ENCODE peak calls at places on chromosomes 2 and 18, in five cellular contexts. T is Panc1; G is naive B cell; R is activated T-cell treated with anti-CD3 and anti-CD28 coated beads, Interleukin-2, amount 50 U/mL, for 1 hour; O is activated CD4-positive, alpha-beta T cell treated with anti-CD3 and anti-CD28 coated beads, Interleukin-2, amount 10 ng/mL, durations not matched to agents 7 days and 5 days. F is an unnamed sample.

GRCh38 chr2:113876503-113877387 is 13.1 kb upstream of the ACTR3 start:
- DNase-seq in T (no peak), G (no peak), R (peak; percentile 74), O (peak; percentile 88), F (no peak)

GRCh38 chr18:79792096-79792987 is 5.4 kb upstream of the KCNG2 start:
- DNase-seq in T (no peak), G (no peak), R (no peak), O (no peak), F (no peak)

GRCh38 chr2:40218679-40219078 is 233.2 kb downstream of the SLC8A1 start:
- DNase-seq in T (no peak), G (no peak), R (no peak), O (no peak), F (no peak)

GRCh38 chr2:238927746-238928519 is 80.0 kb downstream of the TWIST2 start:
- DNase-seq in T (no peak), G (no peak), R (no peak), O (no peak), F (no peak)

GRCh38 chr2:51324028-51324427 is 292.1 kb upstream of the NRXN1 start:
- DNase-seq in T (no peak), G (no peak), R (no peak), O (no peak), F (no peak)

GRCh38 chr2:6970976-6971480 is 53.8 kb downstream of the RNF144A start:
- DNase-seq in T (no peak), G (no peak), R (no peak), O (no peak), F (no peak)

GRCh38 chr2:189318761-189319160 is 122.5 kb upstream of the WDR75 start:
- DNase-seq in T (no peak), G (no peak), R (no peak), O (no peak), F (no peak)

GRCh38 chr18:63961430-63961980 is 8.4 kb upstream of the SERPINB8 start:
- DNase-seq in T (no peak), G (no peak), R (no peak), O (no peak), F (no peak)

GRCh38 chr2:170873035-170873692 is 55.9 kb upstream of the GORASP2 start:
- DNase-seq in T (peak; percentile 64), G (peak; percentile 51), R (peak; percentile 73), O (peak; percentile 85), F (no peak)

GRCh38 chr2:203948733-203949132 is 12.2 kb downstream of the ICOS start:
- DNase-seq in T (no peak), G (no peak), R (no peak), O (no peak), F (no peak)

GRCh38 chr2:118003396-118003824 is 10.5 kb downstream of the CCDC93 start:
- DNase-seq in T (peak; percentile 56), G (peak; percentile 77), R (peak; percentile 31), O (peak; percentile 78), F (peak; percentile 7)

GRCh38 chr2:143607446-143608110 is 478.4 kb downstream of the ARHGAP15 start:
- DNase-seq in T (no peak), G (no peak), R (no peak), O (no peak), F (no peak)

GRCh38 chr2:145836986-145837385 is 1317.1 kb upstream of the ZEB2 start:
- DNase-seq in T (no peak), G (no peak), R (no peak), O (no peak), F (no peak)

GRCh38 chr2:149152597-149152996 is 114.1 kb downstream of the LYPD6B start:
- DNase-seq in T (no peak), G (no peak), R (no peak), O (no peak), F (no peak)

GRCh38 chr18:74682141-74682997 is 84.7 kb downstream of the ZNF407 start:
- DNase-seq in T (no peak), G (no peak), R (no peak), O (no peak), F (no peak)

GRCh38 chr18:76741346-76741745 is 81.0 kb upstream of the ZNF236 start:
- DNase-seq in T (no peak), G (no peak), R (no peak), O (no peak), F (no peak)

GRCh38 chr2:136384541-136385303 is 266.8 kb upstream of the CXCR4 start:
- DNase-seq in T (peak; percentile 32), G (peak; percentile 69), R (peak; percentile 49), O (peak; percentile 64), F (no peak)

GRCh38 chr18:41113885-41114482 is 841.0 kb upstream of the PIK3C3 start:
- DNase-seq in T (no peak), G (no peak), R (no peak), O (no peak), F (no peak)

GRCh38 chr2:42874838-42875801 is 82.7 kb upstream of the HAAO start:
- DNase-seq in T (no peak), G (no peak), R (no peak), O (no peak), F (no peak)

GRCh38 chr2:241882090-241882625 is 12.6 kb downstream of the RTP5 start:
- DNase-seq in T (no peak), G (peak; percentile 90), R (peak; percentile 48), O (peak; percentile 32), F (no peak)

GRCh38 chr18:46859855-46860254 is 57.5 kb downstream of the PIAS2 start:
- DNase-seq in T (no peak), G (no peak), R (no peak), O (no peak), F (no peak)

GRCh38 chr2:208296610-208297009 is 30.6 kb downstream of the PIKFYVE start:
- DNase-seq in T (no peak), G (no peak), R (no peak), O (no peak), F (no peak)

GRCh38 chr2:1613731-1614354 is 130.5 kb downstream of the PXDN start:
- DNase-seq in T (no peak), G (no peak), R (no peak), O (no peak), F (no peak)

GRCh38 chr2:96213379-96213778 is 4.8 kb upstream of the STARD7 start:
- DNase-seq in T (no peak), G (no peak), R (no peak), O (no peak), F (no peak)

GRCh38 chr2:239168575-239168974 is 232.2 kb downstream of the HDAC4 start:
- DNase-seq in T (no peak), G (no peak), R (no peak), O (no peak), F (no peak)

GRCh38 chr18:59379772-59380530 is 20.9 kb upstream of the LMAN1 start:
- DNase-seq in T (no peak), G (no peak), R (no peak), O (no peak), F (no peak)

GRCh38 chr18:63994783-63995399 is 25.0 kb downstream of the SERPINB8 start:
- DNase-seq in T (no peak), G (peak; percentile 31), R (no peak), O (peak; percentile 30), F (no peak)

GRCh38 chr2:197556456-197556855 is 40.6 kb downstream of the MOB4 start:
- DNase-seq in T (no peak), G (no peak), R (no peak), O (no peak), F (no peak)